ENCODE peak calls at places on chromosome 5, in four cellular contexts. G, F, E and J are unnamed samples.

GRCh38 chr5:158456756-158457155 is 597.8 kb upstream of the CLINT1 start:
- DNase-seq in E (no peak), F (peak; percentile 78), G (no peak), J (no peak)

GRCh38 chr5:66743344-66743743 is 147.2 kb downstream of the MAST4 start:
- DNase-seq in G (no peak), F (no peak), E (peak; percentile 60), J (no peak)

GRCh38 chr5:74241751-74242140 is 398.8 kb downstream of the ENC1 start:
- DNase-seq in E (no peak), F (no peak), G (no peak), J (no peak)

GRCh38 chr5:93886917-93887361 is 145.5 kb upstream of the POU5F2 start:
- DNase-seq in F (no peak), E (no peak), G (no peak), J (no peak)

GRCh38 chr5:1476181-1476966 is 31.1 kb upstream of the SLC6A3 start:
- DNase-seq in G (peak; percentile 6), F (no peak), E (peak; percentile 73), J (no peak)

GRCh38 chr5:138824924-138825863 is 49.9 kb downstream of the LRRTM2 start:
- DNase-seq in G (no peak), E (no peak), F (no peak), J (peak; percentile 1)

GRCh38 chr5:166509085-166509484 is 1782.4 kb upstream of the WWC1 start:
- DNase-seq in G (no peak), E (no peak), F (no peak), J (no peak)

GRCh38 chr5:36659406-36659805 is 53.0 kb downstream of the SLC1A3 start:
- DNase-seq in E (no peak), F (no peak), G (no peak), J (no peak)

GRCh38 chr5:39578887-39579497 is 154.2 kb upstream of the DAB2 start:
- DNase-seq in F (peak; percentile 1), E (no peak), G (no peak), J (no peak)

GRCh38 chr5:10595678-10596309 is 31.9 kb downstream of the ANKRD33B start:
- DNase-seq in F (peak; percentile 78), G (no peak), E (no peak), J (peak; percentile 64)

GRCh38 chr5:173342813-173343435 is 14.7 kb upstream of the STC2 start:
- DNase-seq in E (no peak), F (no peak), G (no peak), J (no peak)

GRCh38 chr5:34858798-34859197 is 19.8 kb downstream of the TTC23L start:
- DNase-seq in F (no peak), G (no peak), E (no peak), J (no peak)

GRCh38 chr5:170494036-170494435 is 9.8 kb upstream of the KCNIP1 start:
- DNase-seq in F (no peak), E (no peak), G (no peak), J (no peak)

GRCh38 chr5:156240414-156240813 is 86.5 kb upstream of the SGCD start:
- DNase-seq in G (no peak), E (no peak), F (no peak), J (no peak)

GRCh38 chr5:74660146-74660545 is 19.6 kb upstream of the ENC1 start:
- DNase-seq in F (no peak), E (no peak), G (no peak), J (no peak)

GRCh38 chr5:88944751-88945507 is 61.9 kb upstream of the MEF2C start:
- DNase-seq in E (no peak), G (no peak), F (peak; percentile 12), J (no peak)

GRCh38 chr5:88671408-88671807 is 211.6 kb downstream of the MEF2C start:
- DNase-seq in E (no peak), G (no peak), F (no peak), J (no peak)

GRCh38 chr5:150309898-150310269 is 7.2 kb upstream of the ARSI start:
- DNase-seq in F (no peak), E (no peak), G (no peak), J (no peak)

GRCh38 chr5:151005187-151005974 is 15.0 kb upstream of the GPX3 start:
- DNase-seq in E (no peak), F (no peak), G (no peak), J (no peak)

GRCh38 chr5:65822696-65823095 is 100.7 kb downstream of the NLN start:
- DNase-seq in E (no peak), F (no peak), G (no peak), J (no peak)

GRCh38 chr5:113232667-113233066 is 202.1 kb downstream of the TSSK1B start:
- DNase-seq in F (no peak), G (no peak), E (no peak), J (no peak)

GRCh38 chr5:137708796-137709559 is 26.9 kb downstream of the KLHL3 start:
- DNase-seq in G (no peak), F (no peak), E (no peak), J (no peak)

GRCh38 chr5:111407562-111407961 is 104.8 kb downstream of the STARD4 start:
- DNase-seq in F (no peak), G (no peak), E (no peak), J (no peak)

GRCh38 chr5:1808466-1808865 is 7.3 kb downstream of the NDUFS6 start:
- DNase-seq in F (no peak), E (no peak), G (no peak), J (no peak)

GRCh38 chr5:135829179-135829578 is 5.3 kb upstream of the SLC25A48 start:
- DNase-seq in E (no peak), G (no peak), F (no peak), J (no peak)

GRCh38 chr5:164353155-164353554 is 847.7 kb downstream of the MAT2B start:
- DNase-seq in G (no peak), F (no peak), E (no peak), J (no peak)

GRCh38 chr5:170597876-170598275 is 94.1 kb downstream of the KCNIP1 start:
- DNase-seq in G (no peak), F (no peak), E (no peak), J (no peak)

GRCh38 chr5:169114466-169114865 is 186.5 kb downstream of the SLIT3 start:
- DNase-seq in E (no peak), F (no peak), G (no peak), J (no peak)

GRCh38 chr5:7261049-7261448 is 134.9 kb upstream of the ADCY2 start:
- DNase-seq in E (no peak), G (no peak), F (no peak), J (peak; percentile 46)

GRCh38 chr5:109394806-109395205 is 15.0 kb downstream of the PJA2 start:
- DNase-seq in E (no peak), G (no peak), F (no peak), J (no peak)

GRCh38 chr5:4627887-4628286 is 512.2 kb upstream of the ADAMTS16 start:
- DNase-seq in F (no peak), G (no peak), E (no peak), J (no peak)

GRCh38 chr5:160064979-160065619 is 54.2 kb downstream of the PWWP2A start:
- DNase-seq in E (no peak), G (no peak), F (no peak), J (no peak)